ENCODE peak calls at places on chromosomes 5 and 9, in six cellular contexts. N, J, Q, K, C and B are unnamed samples. For H3K9me3, the result is how much of the 10 kb centered on the place peaks cover.

GRCh38 chr5:395921-396714 is 46.9 kb upstream of the EXOC3 start:
- DNase-seq in K (peak), C (peak), Q (no peak), N (no peak), J (no peak), B (no peak)

GRCh38 chr5:81395262-81395661 is 1.3 kb upstream of the ACOT12 start:
- DNase-seq in C (no peak), N (no peak), Q (no peak), J (no peak), K (no peak), B (no peak)

GRCh38 chr5:145887976-145888574 is 15.3 kb upstream of the GRXCR2 start:
- DNase-seq in K (no peak), J (peak), Q (peak), C (no peak), N (no peak), B (peak)

GRCh38 chr9:34190996-34191892 is 12.4 kb downstream of the UBAP1 start:
- DNase-seq in K (peak), C (no peak), N (no peak), Q (peak), J (no peak), B (peak)

GRCh38 chr5:42676362-42676761 is 80.3 kb upstream of the CCDC152 start:
- DNase-seq in C (no peak), N (no peak), J (no peak), Q (no peak), K (no peak), B (no peak)

GRCh38 chr9:16434522-16434921 is 435.9 kb downstream of the BNC2 start:
- DNase-seq in Q (no peak), K (no peak), J (peak), N (no peak), C (no peak), B (no peak)

GRCh38 chr5:128687930-128688329 is 149.9 kb upstream of the FBN2 start:
- DNase-seq in Q (no peak), J (no peak), N (no peak), K (no peak), C (no peak), B (no peak)

GRCh38 chr5:55691265-55692105 is 20.6 kb downstream of the SLC38A9 start:
- DNase-seq in N (no peak), K (no peak), J (peak), Q (peak), C (no peak), B (peak)

GRCh38 chr9:130731355-130731754 is 37.8 kb downstream of the EXOSC2 start:
- DNase-seq in Q (no peak), K (no peak), C (no peak), N (no peak), J (no peak), B (no peak)

GRCh38 chr9:107755267-107755666 is 265.7 kb upstream of the KLF4 start:
- DNase-seq in K (no peak), J (peak), C (no peak), Q (no peak), N (no peak), B (peak)

GRCh38 chr9:134230092-134230941 is 66.0 kb upstream of the RNU6ATAC start:
- DNase-seq in Q (no peak), C (no peak), K (no peak), J (no peak), N (no peak), B (no peak)

GRCh38 chr9:100064872-100065581 is 33.8 kb downstream of the ERP44 start:
- DNase-seq in Q (no peak), N (no peak), J (peak), K (no peak), C (no peak), B (peak)

GRCh38 chr5:179679014-179679674 is 1.7 kb downstream of the CBY3 start:
- DNase-seq in N (peak), K (peak), J (peak), Q (no peak), C (peak), B (peak)

GRCh38 chr9:91114450-91114849 is 247.3 kb downstream of the AUH start:
- DNase-seq in C (no peak), K (no peak), J (no peak), Q (no peak), N (no peak), B (no peak)

GRCh38 chr5:63049935-63050334 is 471.3 kb downstream of the LRRC70 start:
- DNase-seq in J (no peak), N (no peak), K (no peak), C (no peak), Q (no peak), B (no peak)

GRCh38 chr5:151678146-151678545 is 8.6 kb downstream of the SPARC start:
- DNase-seq in K (no peak), Q (no peak), J (peak), C (no peak), N (peak), B (peak)

GRCh38 chr9:77028478-77028877 is 9.0 kb downstream of the FOXB2 start:
- DNase-seq in C (no peak), N (no peak), J (no peak), Q (no peak), K (no peak), B (no peak)

GRCh38 chr5:78129632-78130031 is 164.9 kb downstream of the AP3B1 start:
- DNase-seq in N (no peak), Q (no peak), K (no peak), J (no peak), C (no peak), B (no peak)

GRCh38 chr9:135803441-135803840 is 101.5 kb downstream of the KCNT1 start:
- DNase-seq in C (no peak), N (peak), J (no peak), Q (no peak), K (no peak), B (no peak)

GRCh38 chr5:176542596-176543427 is 5.6 kb upstream of the RNF44 start:
- DNase-seq in C (no peak), Q (no peak), K (no peak), J (no peak), N (peak), B (no peak)

GRCh38 chr9:91486699-91487497 is 63.3 kb upstream of the NFIL3 start:
- DNase-seq in J (peak), K (no peak), Q (no peak), C (no peak), N (peak), B (peak)

GRCh38 chr5:73031839-73032238 is 76.0 kb downstream of the FCHO2 start:
- DNase-seq in N (peak), J (peak), Q (no peak), C (no peak), K (no peak), B (peak)

GRCh38 chr5:68028131-68028727 is 187.3 kb upstream of the PIK3R1 start:
- DNase-seq in J (peak), C (no peak), Q (no peak), N (no peak), K (no peak), B (peak)

GRCh38 chr5:3428355-3428754 is 167.3 kb upstream of the IRX1 start:
- DNase-seq in J (no peak), N (no peak), K (no peak), Q (no peak), C (no peak), B (no peak)

GRCh38 chr9:133558191-133559126 is 24.0 kb downstream of the ADAMTSL2 start:
- DNase-seq in K (no peak), J (peak), C (no peak), N (peak), Q (peak), B (peak)

GRCh38 chr5:175895701-175896102 is 24.3 kb downstream of the CPLX2 start:
- DNase-seq in C (no peak), J (no peak), K (no peak), Q (no peak), N (no peak), B (no peak)

GRCh38 chr9:105963700-105964099 is 269.4 kb downstream of the TMEM38B start:
- DNase-seq in Q (no peak), N (no peak), J (no peak), K (no peak), C (no peak), B (no peak)

GRCh38 chr5:14958196-14958595 is 86.6 kb upstream of the ANKH start:
- DNase-seq in Q (no peak), J (peak), C (no peak), N (no peak), K (no peak), B (peak)

GRCh38 chr5:54146390-54146789 is 164.0 kb downstream of the ARL15 start:
- DNase-seq in Q (no peak), N (no peak), J (no peak), K (no peak), C (no peak), B (no peak)

GRCh38 chr5:2887401-2888348 is 136.2 kb upstream of the IRX2 start:
- DNase-seq in Q (no peak), C (no peak), J (no peak), N (no peak), K (peak), B (no peak)

GRCh38 chr5:180848265-180848664 is 12.8 kb downstream of the ZFP62 start:
- DNase-seq in Q (no peak), K (no peak), N (no peak), C (no peak), J (no peak), B (no peak)
- H3K9me3 ChIP-seq in Q (under half), K (under half), N (under half), C (under half), J (under half), B (under half)

GRCh38 chr9:119768266-119768665 is 399.0 kb upstream of the BRINP1 start:
- DNase-seq in N (no peak), C (no peak), K (no peak), Q (no peak), J (no peak), B (no peak)

GRCh38 chr9:119765632-119766031 is 396.4 kb upstream of the BRINP1 start:
- DNase-seq in J (no peak), N (no peak), Q (no peak), C (no peak), K (no peak), B (no peak)

GRCh38 chr9:119773823-119774222 is 404.6 kb upstream of the BRINP1 start:
- DNase-seq in C (no peak), J (no peak), K (no peak), Q (no peak), N (no peak), B (no peak)

GRCh38 chr9:119771336-119771735 is 402.1 kb upstream of the BRINP1 start:
- DNase-seq in J (no peak), K (no peak), Q (no peak), N (no peak), C (no peak), B (no peak)
- H3K4me3 ChIP-seq in J (no peak), K (no peak), Q (no peak), N (no peak), C (no peak), B (no peak)

GRCh38 chr5:38462972-38463633 is 93.3 kb downstream of the LIFR start:
- DNase-seq in Q (no peak), N (no peak), C (no peak), J (peak), K (no peak), B (peak)
- H3K27ac ChIP-seq in Q (no peak), N (no peak), C (no peak), J (peak), K (peak), B (peak)

DNA sequence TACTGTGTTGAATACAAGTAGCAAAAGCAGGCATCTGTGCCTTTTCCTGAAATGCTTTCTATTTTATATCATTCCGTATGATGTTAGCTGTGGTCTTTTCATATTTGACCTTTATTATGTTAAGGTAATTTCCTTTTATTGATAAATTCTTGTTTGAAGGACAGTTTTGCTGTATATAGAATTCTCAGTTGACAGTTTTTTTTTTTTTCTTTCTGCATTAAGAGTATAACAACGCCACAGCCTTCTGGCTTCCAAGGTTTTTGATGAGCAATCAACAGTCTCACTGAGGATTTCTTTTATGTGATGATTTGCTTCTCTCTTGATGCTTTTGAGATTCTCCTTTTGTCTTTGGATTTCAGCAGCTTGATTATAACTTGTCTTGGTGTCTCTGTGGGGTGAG is 23.6 kb downstream of the ZNF483 start:
- DNase-seq in K (no peak), Q (no peak), J (no peak), C (no peak), N (no peak), B (no peak)
- H3K9me3 ChIP-seq in K (under half), Q (half or more), J (under half), C (under half), N (under half), B (under half)

DNA sequence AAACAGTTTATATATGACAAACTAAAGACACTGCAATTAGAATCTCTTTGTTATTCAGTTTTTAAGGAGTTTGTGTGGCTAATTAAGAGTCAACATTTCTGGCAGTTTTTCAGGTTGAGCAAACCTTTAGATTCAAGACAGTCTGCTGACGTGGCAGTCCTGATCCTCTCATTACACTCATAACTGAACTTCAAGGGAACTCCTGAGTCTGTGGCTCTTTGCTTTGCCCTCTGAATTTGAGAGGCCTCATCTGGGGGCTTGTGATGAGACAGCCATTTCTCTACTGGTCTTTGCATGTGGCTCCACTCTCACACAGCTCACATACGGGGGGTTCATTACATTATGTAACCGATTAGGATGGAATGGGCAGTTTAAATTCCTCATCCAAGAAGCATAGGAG is 182.9 kb upstream of the MEF2C start:
- DNase-seq in Q (no peak), C (no peak), K (no peak), N (no peak), J (no peak), B (no peak)
- H3K4me3 ChIP-seq in Q (no peak), C (no peak), K (no peak), N (no peak), J (no peak), B (no peak)

GRCh38 chr5:147831465-147831864 is at the start of gene SPINK1:
- DNase-seq in N (no peak), K (no peak), C (no peak), J (no peak), Q (no peak), B (no peak)

GRCh38 chr5:147835386-147835798 is 3.9 kb upstream of the SPINK1 start:
- DNase-seq in J (peak), Q (peak), K (no peak), N (no peak), C (no peak), B (peak)

GRCh38 chr5:147836439-147836838 is 5.0 kb upstream of the SPINK1 start:
- DNase-seq in C (no peak), N (no peak), J (no peak), K (no peak), Q (no peak), B (peak)
- H3K27ac ChIP-seq in C (no peak), N (no peak), J (no peak), K (no peak), Q (no peak), B (no peak)